ENCODE peak calls at places on chromosome 7, in eight cellular contexts. R, C, V, Z, Y, T, D and S are unnamed samples.

GRCh38 chr7:1846331-1847065 is 176.4 kb downstream of the ELFN1 start:
- DNase-seq in Z (no peak), V (no peak), C (no peak), Y (no peak), R (no peak), D (no peak), T (no peak), S (no peak)

GRCh38 chr7:39616138-39616537 is 7.2 kb upstream of the RALA start:
- DNase-seq in Y (no peak), C (no peak), Z (peak; percentile 69), R (no peak), D (peak; percentile 38), V (no peak), T (no peak), S (no peak)

GRCh38 chr7:45220846-45221245 is 63.3 kb downstream of the RAMP3 start:
- DNase-seq in Z (no peak), C (no peak), T (no peak), D (no peak), V (no peak), Y (no peak), R (no peak), S (no peak)

GRCh38 chr7:137980308-137980707 is 21.6 kb downstream of the CREB3L2 start:
- DNase-seq in R (no peak), D (no peak), Y (no peak), T (no peak), Z (no peak), C (no peak), V (no peak), S (peak; percentile 37)

GRCh38 chr7:89757910-89758309 is 396.4 kb upstream of the STEAP1 start:
- DNase-seq in D (peak; percentile 35), Z (no peak), C (no peak), V (no peak), Y (no peak), R (no peak), T (no peak), S (no peak)

GRCh38 chr7:69967152-69967591 is 368.9 kb downstream of the AUTS2 start:
- DNase-seq in T (no peak), C (no peak), Y (no peak), R (no peak), D (no peak), V (no peak), Z (no peak), S (no peak)

GRCh38 chr7:98294798-98295382 is 13.4 kb downstream of the BRI3 start:
- DNase-seq in C (no peak), T (peak; percentile 61), Y (peak; percentile 75), V (peak; percentile 71), Z (peak; percentile 55), R (peak; percentile 80), D (peak; percentile 77), S (peak; percentile 65)

GRCh38 chr7:8365499-8366110 is 67.8 kb upstream of the NXPH1 start:
- DNase-seq in Y (no peak), D (peak; percentile 36), Z (peak; percentile 4), V (no peak), T (no peak), R (no peak), C (no peak), S (peak; percentile 61)

GRCh38 chr7:57202274-57202673 is 70.0 kb upstream of the ZNF479 start:
- DNase-seq in T (no peak), V (no peak), Z (no peak), R (no peak), D (no peak), C (no peak), Y (no peak), S (no peak)

GRCh38 chr7:17532861-17533404 is 234.5 kb downstream of the AHR start:
- DNase-seq in D (peak; percentile 91), Y (peak; percentile 65), V (peak; percentile 34), C (no peak), Z (peak; percentile 92), T (peak; percentile 88), R (no peak), S (no peak)

GRCh38 chr7:39721345-39721744 is 98.0 kb downstream of the RALA start:
- DNase-seq in T (no peak), D (no peak), Y (no peak), C (no peak), R (no peak), Z (no peak), V (no peak), S (no peak)

GRCh38 chr7:117582219-117582704 is 102.4 kb downstream of the CFTR start:
- DNase-seq in V (peak; percentile 72), Y (peak; percentile 52), R (no peak), C (peak; percentile 50), D (peak; percentile 58), T (peak; percentile 74), Z (peak; percentile 96), S (no peak)

GRCh38 chr7:149748223-149748874 is 25.0 kb downstream of the ZNF467 start:
- DNase-seq in C (no peak), R (no peak), V (no peak), D (no peak), Y (no peak), Z (no peak), T (no peak), S (peak; percentile 20)

GRCh38 chr7:159156436-159157245 is 12.0 kb upstream of the VIPR2 start:
- DNase-seq in R (no peak), Y (no peak), V (no peak), D (no peak), Z (no peak), T (no peak), C (no peak), S (no peak)

GRCh38 chr7:106772655-106773108 is 92.4 kb upstream of the PIK3CG start:
- DNase-seq in V (no peak), D (peak; percentile 67), T (peak; percentile 88), C (no peak), Y (no peak), R (no peak), Z (peak; percentile 93), S (no peak)

GRCh38 chr7:133331861-133332260 is 79.0 kb downstream of the EXOC4 start:
- DNase-seq in T (peak; percentile 40), C (no peak), D (no peak), Y (no peak), V (no peak), R (no peak), Z (no peak), S (no peak)

GRCh38 chr7:100827330-100828226 is at the start of gene EPHB4:
- DNase-seq in Y (peak; percentile 87), T (peak; percentile 91), D (peak; percentile 83), Z (peak; percentile 66), C (peak; percentile 55), R (no peak), V (peak; percentile 78), S (no peak)

GRCh38 chr7:116929021-116929420 is 24.3 kb upstream of the ST7 start:
- DNase-seq in C (no peak), T (no peak), Y (no peak), R (no peak), Z (no peak), D (no peak), V (no peak), S (no peak)

GRCh38 chr7:133140994-133141595 is 59.2 kb upstream of the CHCHD3 start:
- DNase-seq in V (no peak), Z (no peak), C (no peak), Y (no peak), T (no peak), R (no peak), D (no peak), S (no peak)

GRCh38 chr7:112789453-112789823 is 755 bp downstream of the TMEM168 start:
- DNase-seq in T (no peak), R (peak; percentile 10), Z (no peak), D (no peak), Y (no peak), V (no peak), C (no peak), S (no peak)

GRCh38 chr7:131835141-131835540 is 278.7 kb upstream of the PODXL start:
- DNase-seq in Y (no peak), T (no peak), V (no peak), Z (no peak), R (no peak), C (no peak), D (no peak), S (no peak)

GRCh38 chr7:88480901-88481300 is 174.2 kb upstream of the STEAP4 start:
- DNase-seq in T (peak; percentile 48), C (no peak), V (no peak), Z (no peak), Y (no peak), R (no peak), D (peak; percentile 9), S (no peak)

GRCh38 chr7:125516194-125516593 is 586.6 kb upstream of the POT1 start:
- DNase-seq in Z (no peak), D (no peak), R (no peak), V (no peak), C (no peak), T (no peak), Y (no peak), S (no peak)

GRCh38 chr7:27182861-27183681 is 2.0 kb downstream of the HOXA11 start:
- DNase-seq in Y (no peak), T (no peak), R (no peak), D (no peak), V (no peak), Z (no peak), C (peak; percentile 18), S (no peak)

GRCh38 chr7:50367098-50367497 is 62.6 kb downstream of the IKZF1 start:
- DNase-seq in R (no peak), C (no peak), T (no peak), Z (no peak), V (no peak), D (no peak), Y (no peak), S (no peak)

GRCh38 chr7:32887395-32887794 is 4.2 kb downstream of the KBTBD2 start:
- DNase-seq in C (no peak), D (no peak), Z (no peak), V (no peak), T (no peak), R (no peak), Y (no peak), S (no peak)

GRCh38 chr7:91636129-91636724 is 244.3 kb downstream of the MTERF1 start:
- DNase-seq in Z (peak; percentile 34), D (peak; percentile 63), Y (no peak), C (no peak), V (no peak), R (no peak), T (peak; percentile 23), S (peak; percentile 56)

GRCh38 chr7:371779-372545 is 82.0 kb downstream of the FOXL3 start:
- DNase-seq in R (no peak), Y (no peak), T (no peak), C (no peak), D (no peak), V (no peak), Z (no peak), S (no peak)

GRCh38 chr7:158388928-158389327 is 198.7 kb downstream of the PTPRN2 start:
- DNase-seq in R (no peak), T (no peak), D (no peak), Z (no peak), C (no peak), Y (no peak), V (no peak), S (no peak)

GRCh38 chr7:33841658-33842057 is 63.7 kb upstream of the BMPER start:
- DNase-seq in Y (no peak), V (peak; percentile 12), D (peak; percentile 90), R (no peak), Z (peak; percentile 33), T (no peak), C (no peak), S (no peak)

GRCh38 chr7:34655384-34655783 is 2.6 kb upstream of the NPSR1 start:
- DNase-seq in R (no peak), Y (no peak), V (no peak), Z (no peak), T (no peak), C (no peak), D (no peak), S (no peak)

GRCh38 chr7:151223728-151224127 is 3.3 kb downstream of the ABCF2 start:
- DNase-seq in C (no peak), Z (no peak), V (no peak), R (no peak), D (no peak), Y (no peak), T (no peak), S (no peak)

GRCh38 chr7:106056513-106057203 is 55.5 kb downstream of the SYPL1 start:
- DNase-seq in D (peak; percentile 82), Z (peak; percentile 69), R (peak; percentile 82), V (peak; percentile 74), T (peak; percentile 69), C (no peak), Y (peak; percentile 77), S (peak; percentile 86)

GRCh38 chr7:95396136-95397032 is at the start of gene PON3:
- DNase-seq in Z (no peak), C (no peak), V (no peak), R (peak; percentile 15), D (peak; percentile 60), T (no peak), Y (no peak), S (no peak)